ENCODE peak calls at places on chromosomes 13 and 19, in seven cellular contexts. O is ovary, L is SK-N-SH, I is A549, X is suprapubic skin, Y is upper lobe of left lung, Q is K562. S is an unnamed sample.

GRCh38 chr13:80840313-80840976 is 499.5 kb upstream of the SPRY2 start:
- DNase-seq in Y (no peak), L (no peak), X (no peak), Q (no peak), I (no peak), O (no peak), S (no peak)

GRCh38 chr19:42487025-42487797 is 41.1 kb downstream of the CEACAM1 start:
- DNase-seq in Y (no peak), X (no peak), O (no peak), L (no peak), Q (no peak), I (no peak), S (no peak)

GRCh38 chr13:32824061-32824460 is 192.2 kb upstream of the KL start:
- DNase-seq in I (no peak), X (no peak), L (no peak), O (no peak), Q (no peak), Y (peak; percentile 58), S (no peak)

GRCh38 chr19:1017115-1017905 is 3.6 kb downstream of the TMEM259 start:
- DNase-seq in O (no peak), Q (peak; percentile 83), Y (peak; percentile 84), X (no peak), L (no peak), I (no peak), S (peak; percentile 62)

GRCh38 chr19:13952154-13953020 is at the start of gene DCAF15:
- DNase-seq in O (peak; percentile 99), Y (peak; percentile 97), L (peak; percentile 99), Q (peak; percentile 99), X (peak; percentile 99), I (peak; percentile 98), S (peak; percentile 99)

GRCh38 chr19:45981350-45981749 is 7.7 kb upstream of the NOVA2 start:
- DNase-seq in Q (no peak), Y (no peak), L (no peak), X (no peak), O (no peak), I (no peak), S (no peak)

GRCh38 chr19:10896851-10897526 is 25.6 kb downstream of the CARM1 start:
- DNase-seq in Q (no peak), L (no peak), X (no peak), O (no peak), I (no peak), Y (no peak), S (no peak)

GRCh38 chr19:1837625-1838105 is 10.6 kb downstream of the REXO1 start:
- DNase-seq in I (peak; percentile 64), Y (peak; percentile 92), X (no peak), O (no peak), L (peak; percentile 95), Q (peak; percentile 73), S (peak; percentile 48)

GRCh38 chr19:33736158-33736557 is 60.5 kb upstream of the KCTD15 start:
- DNase-seq in I (no peak), X (no peak), Y (no peak), L (no peak), O (no peak), Q (no peak), S (no peak)

GRCh38 chr13:100491164-100491847 is 97.3 kb downstream of the GGACT start:
- DNase-seq in Y (no peak), Q (no peak), X (no peak), O (peak; percentile 70), I (no peak), L (no peak), S (no peak)

GRCh38 chr13:28574617-28575142 is 79.8 kb upstream of the FLT1 start:
- DNase-seq in I (peak; percentile 48), X (no peak), O (no peak), L (no peak), Q (peak; percentile 78), Y (no peak), S (no peak)

GRCh38 chr19:6232567-6232966 is 47.2 kb downstream of the MLLT1 start:
- DNase-seq in Q (no peak), X (peak; percentile 66), L (no peak), I (no peak), Y (no peak), O (no peak), S (no peak)

GRCh38 chr13:75384881-75385707 is 96.9 kb downstream of the TBC1D4 start:
- DNase-seq in L (no peak), X (no peak), Q (no peak), I (no peak), Y (no peak), O (no peak), S (no peak)

GRCh38 chr13:95382411-95382810 is 81.2 kb upstream of the ABCC4 start:
- DNase-seq in O (no peak), X (no peak), Q (no peak), I (no peak), Y (no peak), L (no peak), S (no peak)

GRCh38 chr13:110650436-110650835 is 35.1 kb downstream of the NAXD start:
- DNase-seq in Y (no peak), L (no peak), Q (no peak), O (no peak), I (no peak), X (no peak), S (no peak)

GRCh38 chr19:45636902-45637301 is 2.3 kb downstream of the EML2 start:
- DNase-seq in Q (no peak), L (no peak), O (no peak), Y (no peak), I (no peak), X (no peak), S (no peak)

GRCh38 chr19:49567722-49568454 is 12.5 kb downstream of the NOSIP start:
- DNase-seq in X (no peak), Q (peak; percentile 50), Y (no peak), O (no peak), I (no peak), L (no peak), S (no peak)
- H3K27ac ChIP-seq in X (no peak overlapping the region), Q (peak overlapping the region; percentile 30), Y (no peak overlapping the region), O (no peak overlapping the region), I (no peak overlapping the region), L (no peak overlapping the region), S (peak overlapping the region; percentile 67)

DNA sequence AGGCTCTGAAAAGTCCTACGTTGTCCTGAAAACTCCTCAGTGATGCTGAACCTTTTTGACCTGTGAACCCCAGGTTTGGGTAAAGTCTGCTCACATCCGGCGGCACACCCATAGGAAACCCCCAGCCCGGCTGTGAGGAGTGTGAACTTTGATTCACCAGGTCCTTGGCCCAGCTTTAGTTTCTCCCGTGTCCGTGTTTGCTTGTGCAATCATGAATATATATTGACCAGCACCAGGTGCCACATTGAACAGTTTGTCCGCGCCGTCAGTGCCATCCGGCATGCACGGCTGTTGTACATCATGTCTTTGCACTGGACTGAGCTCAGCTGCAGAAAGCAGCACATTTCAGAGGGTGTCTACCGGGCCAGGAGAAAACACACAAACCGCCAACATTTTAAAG is 45.3 kb downstream of the NFIC start:
- DNase-seq in Q (no peak), O (no peak), X (no peak), I (no peak), L (no peak), Y (no peak), S (peak; percentile 46)
- TF ChIP-seq EP300 in Q (no peak), O (no peak), X (peak; percentile 65), I (no peak), L (no peak), Y (no peak), S (peak; percentile 91)

DNA sequence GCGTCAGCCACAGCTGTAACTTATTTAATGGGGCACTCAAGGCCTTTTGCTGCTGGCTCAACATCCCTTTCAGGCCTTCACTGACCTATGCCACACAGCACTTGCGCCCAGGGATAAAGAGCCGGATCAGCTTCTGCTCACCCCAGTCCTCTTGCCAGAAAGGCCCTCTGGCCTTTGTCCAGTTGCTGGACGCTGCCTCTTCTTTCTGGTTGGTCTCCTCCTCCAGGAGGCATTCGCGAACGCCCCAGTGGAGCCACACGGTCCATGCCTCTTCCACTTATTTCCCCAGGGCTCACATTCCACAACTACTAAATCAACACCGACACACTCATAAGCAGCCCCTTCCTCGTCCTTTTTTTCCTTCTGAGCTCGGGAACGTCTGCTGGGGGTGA is 3.7 kb upstream of the ZNF329 start:
- DNase-seq in X (no peak), Y (no peak), I (no peak), Q (no peak), L (no peak), O (peak; percentile 53), S (peak; percentile 26)
- H3K27ac ChIP-seq in X (peak overlapping the region; percentile 69), Y (peak overlapping the region; percentile 97), I (peak overlapping the region; percentile 68), Q (no peak overlapping the region), L (peak overlapping the region; percentile 65), O (peak overlapping the region; percentile 79), S (peak overlapping the region; percentile 94)

DNA sequence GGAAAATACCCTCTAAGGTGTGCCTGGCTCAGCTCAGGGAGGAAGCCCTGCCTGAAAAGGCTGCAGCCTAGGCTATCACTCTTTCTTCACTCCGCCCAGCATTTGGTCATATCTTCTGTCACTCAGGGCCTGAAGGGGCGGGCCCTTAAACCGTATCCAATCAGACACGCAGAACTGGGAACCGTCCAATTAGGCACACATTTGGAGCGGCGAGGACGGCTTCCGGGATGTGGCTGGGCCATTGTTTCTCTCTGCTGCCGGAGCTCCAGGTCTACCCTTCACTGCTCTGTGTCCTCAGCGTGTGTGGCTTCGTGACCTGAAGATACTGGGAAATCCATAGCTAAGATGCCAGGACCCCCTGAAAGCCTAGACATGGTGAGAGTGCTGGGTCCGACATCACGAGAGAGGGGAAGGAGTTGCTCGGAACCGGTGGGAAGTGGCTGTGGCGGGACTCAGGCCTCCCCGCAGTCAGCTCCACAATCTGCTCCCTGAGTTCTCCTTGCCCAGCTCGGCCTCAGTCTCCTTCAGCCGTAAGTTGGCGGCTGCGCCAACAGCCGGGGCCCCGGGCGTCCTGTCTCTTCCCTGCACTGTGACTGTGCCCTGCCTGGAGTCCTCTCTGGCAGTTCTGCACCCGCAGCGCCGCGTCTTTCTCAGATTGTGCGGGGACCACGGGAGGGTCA is at the start of gene ZNF493:
- DNase-seq in Q (peak; percentile 87), I (no peak), L (peak; percentile 82), O (peak; percentile 93), X (peak; percentile 96), Y (peak; percentile 85), S (peak; percentile 96)
- TF ChIP-seq EP300 in Q (no peak), I (no peak), L (no peak), O (no peak), X (no peak), Y (no peak), S (no peak)

DNA sequence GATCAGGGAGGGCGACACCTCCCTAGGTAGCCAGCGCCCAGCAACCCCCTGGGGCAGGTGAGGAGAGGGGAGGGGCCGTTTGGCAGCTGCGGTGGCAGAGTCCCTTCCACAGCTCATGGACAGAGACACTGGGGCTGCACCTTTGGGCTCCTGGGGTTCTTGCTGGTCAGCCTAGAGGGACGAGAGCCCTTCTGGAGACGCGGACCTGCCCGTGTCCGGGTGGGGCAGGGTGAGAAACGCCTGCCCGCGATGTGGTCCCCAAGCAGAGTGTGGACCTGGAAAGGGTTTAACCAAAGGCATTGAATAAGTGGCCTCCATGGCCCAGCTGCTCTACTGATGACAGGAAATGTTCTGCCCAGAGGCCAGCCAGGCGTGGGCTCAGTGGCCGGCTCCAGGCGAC is 38.3 kb downstream of the ADPRHL1 start:
- DNase-seq in Y (peak; percentile 58), X (no peak), Q (no peak), O (no peak), L (no peak), I (no peak), S (no peak)
- H3K27ac ChIP-seq in Y (no peak overlapping the region), X (no peak overlapping the region), Q (no peak overlapping the region), O (no peak overlapping the region), L (no peak overlapping the region), I (no peak overlapping the region), S (no peak overlapping the region)

S was measured in stomach.